ENCODE peak calls at places on chromosomes 11 and 22, in four cellular contexts. One of them, this sample, is unnamed.

GRCh38 chr11:115439385-115439784 is 64.8 kb downstream of the CADM1 start:
- DNase-seq in PC-3: no peak
- DNase-seq in cardiac muscle cell: no peak
- DNase-seq in epithelial cell of esophagus: no peak
- DNase-seq in this sample: no peak

GRCh38 chr22:48345631-48346030 is 1482.0 kb downstream of the BRD1 start:
- DNase-seq in PC-3: no peak
- DNase-seq in cardiac muscle cell: no peak
- DNase-seq in epithelial cell of esophagus: no peak
- DNase-seq in this sample: no peak

GRCh38 chr11:70032470-70032795 is 45.7 kb upstream of the ANO1 start:
- DNase-seq in PC-3: no peak
- DNase-seq in cardiac muscle cell: no peak
- DNase-seq in epithelial cell of esophagus: no peak
- DNase-seq in this sample: no peak

GRCh38 chr11:86459682-86460460 is 85.2 kb downstream of the CCDC81 start:
- DNase-seq in PC-3: peak; percentile 95
- DNase-seq in cardiac muscle cell: no peak
- DNase-seq in epithelial cell of esophagus: peak; percentile 81
- DNase-seq in this sample: no peak

GRCh38 chr11:116697011-116697410 is 75.8 kb downstream of the BUD13 start:
- DNase-seq in PC-3: peak; percentile 70
- DNase-seq in cardiac muscle cell: no peak
- DNase-seq in epithelial cell of esophagus: peak; percentile 83
- DNase-seq in this sample: peak; percentile 6

GRCh38 chr11:109971184-109971523 is 122.0 kb upstream of the ZC3H12C start:
- DNase-seq in PC-3: peak; percentile 68
- DNase-seq in cardiac muscle cell: peak; percentile 13
- DNase-seq in epithelial cell of esophagus: peak; percentile 63
- DNase-seq in this sample: no peak

GRCh38 chr11:104127828-104128227 is 36.1 kb downstream of the PDGFD start:
- DNase-seq in PC-3: peak; percentile 39
- DNase-seq in cardiac muscle cell: no peak
- DNase-seq in epithelial cell of esophagus: peak; percentile 49
- DNase-seq in this sample: no peak

GRCh38 chr11:31825453-31826391 is 14.6 kb upstream of the PAX6 start:
- DNase-seq in PC-3: no peak
- DNase-seq in cardiac muscle cell: no peak
- DNase-seq in epithelial cell of esophagus: no peak
- DNase-seq in this sample: no peak

GRCh38 chr22:24429411-24430365 is 2.3 kb downstream of the ADORA2A start:
- DNase-seq in PC-3: peak; percentile 36
- DNase-seq in cardiac muscle cell: no peak
- DNase-seq in epithelial cell of esophagus: peak; percentile 62
- DNase-seq in this sample: peak; percentile 87

GRCh38 chr11:65851083-65851579 is 6.8 kb downstream of the CFL1 start:
- DNase-seq in PC-3: peak; percentile 69
- DNase-seq in cardiac muscle cell: no peak
- DNase-seq in epithelial cell of esophagus: no peak
- DNase-seq in this sample: no peak

GRCh38 chr11:88259431-88259830 is 78.1 kb downstream of the CTSC start:
- DNase-seq in PC-3: no peak
- DNase-seq in cardiac muscle cell: no peak
- DNase-seq in epithelial cell of esophagus: no peak
- DNase-seq in this sample: no peak

GRCh38 chr11:10197091-10197490 is 96.9 kb downstream of the SBF2 start:
- DNase-seq in PC-3: peak; percentile 29
- DNase-seq in cardiac muscle cell: no peak
- DNase-seq in epithelial cell of esophagus: peak; percentile 7
- DNase-seq in this sample: no peak

GRCh38 chr11:44828296-44828695 is 101.5 kb downstream of the TSPAN18 start:
- DNase-seq in PC-3: no peak
- DNase-seq in cardiac muscle cell: no peak
- DNase-seq in epithelial cell of esophagus: no peak
- DNase-seq in this sample: no peak

GRCh38 chr11:72067266-72067665 is 13.1 kb downstream of the NUMA1 start:
- DNase-seq in PC-3: no peak
- DNase-seq in cardiac muscle cell: no peak
- DNase-seq in epithelial cell of esophagus: no peak
- DNase-seq in this sample: no peak

GRCh38 chr11:20020716-20021115 is 139.6 kb downstream of the DBX1 start:
- DNase-seq in PC-3: no peak
- DNase-seq in cardiac muscle cell: no peak
- DNase-seq in epithelial cell of esophagus: no peak
- DNase-seq in this sample: no peak

GRCh38 chr11:86636275-86636674 is 36.1 kb downstream of the ME3 start:
- DNase-seq in PC-3: no peak
- DNase-seq in cardiac muscle cell: no peak
- DNase-seq in epithelial cell of esophagus: no peak
- DNase-seq in this sample: no peak

GRCh38 chr11:33935466-33935865 is 43.6 kb upstream of the LMO2 start:
- DNase-seq in PC-3: no peak
- DNase-seq in cardiac muscle cell: no peak
- DNase-seq in epithelial cell of esophagus: no peak
- DNase-seq in this sample: no peak

GRCh38 chr11:10725114-10725906 is 25.7 kb upstream of the CTR9 start:
- DNase-seq in PC-3: peak; percentile 83
- DNase-seq in cardiac muscle cell: no peak
- DNase-seq in epithelial cell of esophagus: peak; percentile 88
- DNase-seq in this sample: no peak

GRCh38 chr11:10476927-10477689 is 22.0 kb downstream of the AMPD3 start:
- DNase-seq in PC-3: no peak
- DNase-seq in cardiac muscle cell: no peak
- DNase-seq in epithelial cell of esophagus: no peak
- DNase-seq in this sample: no peak

GRCh38 chr11:120168108-120168959 is 30.4 kb upstream of the TRIM29 start:
- DNase-seq in PC-3: no peak
- DNase-seq in cardiac muscle cell: no peak
- DNase-seq in epithelial cell of esophagus: no peak
- DNase-seq in this sample: no peak

GRCh38 chr11:117528061-117528780 is 200.6 kb downstream of the CEP164 start:
- DNase-seq in PC-3: no peak
- DNase-seq in cardiac muscle cell: no peak
- DNase-seq in epithelial cell of esophagus: no peak
- DNase-seq in this sample: no peak

GRCh38 chr22:38817196-38817595 is 23.3 kb upstream of the DNAL4 start:
- DNase-seq in PC-3: no peak
- DNase-seq in cardiac muscle cell: no peak
- DNase-seq in epithelial cell of esophagus: no peak
- DNase-seq in this sample: no peak

GRCh38 chr22:47598864-47599263 is 836.4 kb downstream of the TBC1D22A start:
- DNase-seq in PC-3: no peak
- DNase-seq in cardiac muscle cell: no peak
- DNase-seq in epithelial cell of esophagus: no peak
- DNase-seq in this sample: no peak

GRCh38 chr22:25051073-25051472 is 98.6 kb downstream of the KIAA1671 start:
- DNase-seq in PC-3: peak; percentile 27
- DNase-seq in cardiac muscle cell: no peak
- DNase-seq in epithelial cell of esophagus: no peak
- DNase-seq in this sample: no peak

GRCh38 chr11:120130991-120131760 is 6.7 kb downstream of the TRIM29 start:
- DNase-seq in PC-3: no peak
- DNase-seq in cardiac muscle cell: no peak
- DNase-seq in epithelial cell of esophagus: no peak
- DNase-seq in this sample: peak; percentile 54

GRCh38 chr11:15276616-15277015 is 161.9 kb downstream of the INSC start:
- DNase-seq in PC-3: no peak
- DNase-seq in cardiac muscle cell: peak; percentile 26
- DNase-seq in epithelial cell of esophagus: no peak
- DNase-seq in this sample: no peak

GRCh38 chr11:28105869-28106268 is 2.1 kb downstream of the KIF18A start:
- DNase-seq in PC-3: no peak
- DNase-seq in cardiac muscle cell: no peak
- DNase-seq in epithelial cell of esophagus: no peak
- DNase-seq in this sample: no peak

DNA sequence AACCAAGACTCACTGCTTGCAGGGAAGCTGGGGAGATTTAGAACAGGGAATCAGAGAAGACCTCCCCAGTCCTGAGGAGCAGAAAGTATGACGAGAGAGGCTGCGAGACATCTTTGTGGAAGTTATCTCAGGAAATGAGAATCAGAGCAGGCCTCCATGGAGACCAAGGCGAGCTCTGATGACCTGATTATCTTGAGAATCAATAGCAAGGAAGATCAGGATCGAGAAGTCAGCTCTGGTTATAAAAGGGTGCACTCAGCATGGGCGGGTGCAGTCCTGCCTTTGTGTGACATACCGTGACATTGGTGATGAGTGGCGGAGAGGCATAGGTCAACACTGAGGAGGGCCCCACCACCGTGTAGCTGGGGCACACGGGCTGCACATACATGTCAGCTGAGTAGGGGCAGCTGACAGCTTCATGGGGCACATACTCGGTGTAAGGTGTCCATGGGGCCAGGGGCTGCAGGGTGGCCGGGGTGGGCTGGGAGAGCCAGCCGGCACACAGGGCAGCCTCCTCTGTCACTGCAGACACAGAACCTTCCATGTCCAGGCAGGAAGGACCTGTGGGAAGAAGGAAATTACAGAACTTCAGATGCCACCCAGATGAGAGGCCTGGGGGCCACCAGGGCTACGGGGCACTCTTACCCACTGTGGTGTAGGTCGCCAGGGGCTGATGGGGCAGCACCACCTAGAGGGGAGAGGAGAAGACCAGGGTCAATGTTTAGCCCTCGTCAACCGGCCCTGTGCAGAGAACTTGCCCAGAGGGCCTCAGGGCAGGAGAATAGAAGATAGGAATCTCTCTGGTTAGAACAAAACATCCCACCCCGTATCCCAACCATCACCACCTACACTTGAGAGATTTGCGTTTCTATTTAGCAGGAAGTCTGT is 21.7 kb downstream of the POU2AF1 start:
- DNase-seq in PC-3: no peak
- DNase-seq in cardiac muscle cell: no peak
- DNase-seq in epithelial cell of esophagus: no peak
- DNase-seq in this sample: no peak
- TF ChIP-seq CTCF in PC-3: no peak
- TF ChIP-seq CTCF in cardiac muscle cell: no peak
- TF ChIP-seq CTCF in epithelial cell of esophagus: no peak
- TF ChIP-seq CTCF in this sample: no peak

DNA sequence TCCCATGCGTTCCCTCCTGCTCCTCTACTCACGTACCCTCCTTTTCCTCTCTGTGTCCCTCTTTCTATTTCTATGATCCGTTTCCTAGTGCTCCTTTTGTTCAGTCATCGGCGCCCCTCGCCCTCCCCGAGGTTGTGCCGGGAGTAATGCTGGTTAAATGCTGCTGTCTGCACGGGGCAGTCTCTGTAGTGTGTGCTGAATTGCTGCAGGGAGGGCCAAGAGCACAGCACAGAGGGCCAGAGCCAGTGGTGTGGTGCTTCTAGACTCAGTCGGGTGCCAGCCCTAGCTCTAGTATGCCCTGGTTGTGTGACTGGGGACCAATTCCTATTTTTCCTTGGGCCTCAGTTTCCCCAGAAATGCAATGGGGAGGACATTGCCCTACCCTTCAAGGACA is 98.3 kb downstream of the PKNOX2 start:
- DNase-seq in PC-3: no peak
- DNase-seq in cardiac muscle cell: peak; percentile 30
- DNase-seq in epithelial cell of esophagus: no peak
- DNase-seq in this sample: no peak
- TF ChIP-seq CTCF in PC-3: no peak
- TF ChIP-seq CTCF in cardiac muscle cell: no peak
- TF ChIP-seq CTCF in epithelial cell of esophagus: no peak
- TF ChIP-seq CTCF in this sample: no peak

DNA sequence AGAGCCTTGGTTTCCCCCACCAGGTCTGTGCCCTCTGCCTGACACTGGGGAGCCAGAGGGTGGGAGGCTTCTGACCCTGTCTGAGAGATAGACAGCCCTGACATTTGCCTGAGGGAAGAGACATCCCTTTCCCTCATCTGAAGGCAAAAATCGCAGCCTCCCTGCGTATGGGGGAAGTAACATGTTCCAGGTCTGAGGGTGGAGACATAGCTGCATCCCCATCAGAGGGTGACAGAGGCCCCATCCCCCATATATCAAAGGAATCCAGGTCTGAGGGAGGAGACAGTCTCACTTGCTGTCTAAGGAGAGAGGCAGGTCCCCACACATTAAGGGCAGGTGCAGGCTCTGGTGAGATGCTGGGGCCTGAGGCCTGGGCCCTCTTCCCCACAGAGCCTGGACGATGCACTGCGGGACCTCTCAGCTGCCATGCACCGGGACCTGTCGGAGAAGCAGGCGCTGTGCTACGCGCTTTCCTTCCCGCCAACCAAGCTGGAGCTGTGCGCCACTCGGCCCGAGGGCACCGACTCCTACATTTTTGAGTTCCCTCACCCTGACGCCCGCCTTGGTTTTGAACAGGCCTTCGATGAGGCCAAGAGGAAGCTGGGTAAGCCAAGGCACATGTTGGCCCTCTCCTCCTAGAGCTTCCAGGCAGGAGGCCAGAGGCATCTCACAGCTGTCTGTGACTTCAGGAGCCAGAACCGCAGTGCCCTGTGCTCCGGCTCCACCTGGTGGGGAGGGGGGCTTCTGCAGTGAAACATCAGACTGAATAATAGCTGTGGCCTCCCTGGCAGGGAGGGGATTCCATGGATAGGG is 16.1 kb upstream of the RELT start:
- DNase-seq in PC-3: peak; percentile 66
- DNase-seq in cardiac muscle cell: peak; percentile 55
- DNase-seq in epithelial cell of esophagus: no peak
- DNase-seq in this sample: no peak
- TF ChIP-seq CTCF in PC-3: peak; percentile 84
- TF ChIP-seq CTCF in cardiac muscle cell: peak; percentile 39
- TF ChIP-seq CTCF in epithelial cell of esophagus: peak; percentile 23
- TF ChIP-seq CTCF in this sample: no peak

GRCh38 chr22:27422442-27422841 is 379.1 kb downstream of the MN1 start:
- DNase-seq in PC-3: peak; percentile 46
- DNase-seq in cardiac muscle cell: no peak
- DNase-seq in epithelial cell of esophagus: peak; percentile 96
- DNase-seq in this sample: no peak
- TF ChIP-seq CTCF in PC-3: no peak
- TF ChIP-seq CTCF in cardiac muscle cell: no peak
- TF ChIP-seq CTCF in epithelial cell of esophagus: no peak
- TF ChIP-seq CTCF in this sample: no peak

DNA sequence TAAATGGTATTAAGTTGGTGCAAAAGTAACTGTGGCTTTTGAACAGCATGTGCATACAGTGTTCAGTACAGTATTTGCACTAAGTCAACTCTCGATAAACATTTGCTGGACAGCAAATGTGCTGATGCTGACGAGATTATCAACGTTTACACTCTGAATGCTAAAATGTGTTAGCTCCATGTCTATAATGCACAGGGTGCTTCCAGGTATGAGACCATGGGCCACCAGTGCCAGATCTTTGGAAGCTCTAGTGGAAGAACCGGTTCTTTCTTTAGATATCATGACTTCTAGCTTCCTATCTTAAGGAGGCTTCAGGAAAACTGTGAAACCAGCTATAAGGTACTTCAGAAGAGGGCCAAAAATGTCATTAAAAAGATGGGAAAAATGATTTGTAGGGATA is 17.2 kb downstream of the SNX19 start:
- DNase-seq in PC-3: no peak
- DNase-seq in cardiac muscle cell: no peak
- DNase-seq in epithelial cell of esophagus: no peak
- DNase-seq in this sample: no peak
- TF ChIP-seq CTCF in PC-3: no peak
- TF ChIP-seq CTCF in cardiac muscle cell: no peak
- TF ChIP-seq CTCF in epithelial cell of esophagus: no peak
- TF ChIP-seq CTCF in this sample: no peak

This sample was measured in spleen.